ENCODE peak calls at places on chromosomes 6 and 20, in eight cellular contexts. One of them, this sample, is unnamed. For H3K4me1, the result is how much of the 10 kb centered on the place peaks cover.

GRCh38 chr6:26045939-26046368 is 41.3 kb upstream of the HFE start:
- DNase-seq in neural progenitor cell: no peak
- DNase-seq in GM23248: no peak
- DNase-seq in IMR-90: no peak
- DNase-seq in HCT116: no peak
- DNase-seq in adipocyte: no peak
- DNase-seq in mesendoderm: no peak
- DNase-seq in SK-N-SH: no peak
- DNase-seq in this sample: peak

GRCh38 chr20:58642465-58642864 is 8.6 kb upstream of the STX16 start:
- DNase-seq in neural progenitor cell: no peak
- DNase-seq in GM23248: no peak
- DNase-seq in IMR-90: no peak
- DNase-seq in HCT116: no peak
- DNase-seq in adipocyte: no peak
- DNase-seq in mesendoderm: no peak
- DNase-seq in SK-N-SH: no peak
- DNase-seq in this sample: no peak

GRCh38 chr6:32952817-32953739 is at the start of gene HLA-DMA:
- DNase-seq in neural progenitor cell: peak
- DNase-seq in GM23248: peak
- DNase-seq in IMR-90: peak
- DNase-seq in HCT116: peak
- DNase-seq in adipocyte: peak
- DNase-seq in mesendoderm: peak
- DNase-seq in SK-N-SH: peak
- DNase-seq in this sample: peak

GRCh38 chr20:33084722-33085121 is 5.3 kb downstream of the BPIFB4 start:
- DNase-seq in neural progenitor cell: no peak
- DNase-seq in GM23248: no peak
- DNase-seq in IMR-90: no peak
- DNase-seq in HCT116: no peak
- DNase-seq in adipocyte: no peak
- DNase-seq in mesendoderm: no peak
- DNase-seq in SK-N-SH: no peak
- DNase-seq in this sample: no peak

GRCh38 chr20:48284837-48285236 is 499.6 kb upstream of the SULF2 start:
- DNase-seq in neural progenitor cell: no peak
- DNase-seq in GM23248: peak
- DNase-seq in IMR-90: peak
- DNase-seq in HCT116: no peak
- DNase-seq in adipocyte: no peak
- DNase-seq in mesendoderm: peak
- DNase-seq in SK-N-SH: no peak
- DNase-seq in this sample: peak

GRCh38 chr6:107554918-107555317 is 65.0 kb downstream of the SOBP start:
- DNase-seq in neural progenitor cell: no peak
- DNase-seq in GM23248: no peak
- DNase-seq in IMR-90: no peak
- DNase-seq in HCT116: no peak
- DNase-seq in adipocyte: no peak
- DNase-seq in mesendoderm: no peak
- DNase-seq in SK-N-SH: no peak
- DNase-seq in this sample: no peak

GRCh38 chr6:5679696-5680494 is 326.8 kb downstream of the NRN1 start:
- DNase-seq in neural progenitor cell: no peak
- DNase-seq in GM23248: no peak
- DNase-seq in IMR-90: no peak
- DNase-seq in HCT116: no peak
- DNase-seq in adipocyte: no peak
- DNase-seq in mesendoderm: no peak
- DNase-seq in SK-N-SH: no peak
- DNase-seq in this sample: no peak

GRCh38 chr6:44192428-44193041 is 24.2 kb upstream of the MYMX start:
- DNase-seq in neural progenitor cell: peak
- DNase-seq in GM23248: no peak
- DNase-seq in IMR-90: no peak
- DNase-seq in HCT116: no peak
- DNase-seq in adipocyte: no peak
- DNase-seq in mesendoderm: peak
- DNase-seq in SK-N-SH: no peak
- DNase-seq in this sample: no peak

GRCh38 chr6:97958143-97958542 is 675.1 kb upstream of the MMS22L start:
- DNase-seq in neural progenitor cell: peak
- DNase-seq in GM23248: peak
- DNase-seq in IMR-90: no peak
- DNase-seq in HCT116: no peak
- DNase-seq in adipocyte: no peak
- DNase-seq in mesendoderm: peak
- DNase-seq in SK-N-SH: no peak
- DNase-seq in this sample: peak

GRCh38 chr6:125114248-125114858 is 39.2 kb upstream of the TPD52L1 start:
- DNase-seq in neural progenitor cell: peak
- DNase-seq in GM23248: peak
- DNase-seq in IMR-90: peak
- DNase-seq in HCT116: peak
- DNase-seq in adipocyte: peak
- DNase-seq in mesendoderm: peak
- DNase-seq in SK-N-SH: peak
- DNase-seq in this sample: peak

GRCh38 chr6:90180526-90180925 is 116.1 kb downstream of the BACH2 start:
- DNase-seq in neural progenitor cell: no peak
- DNase-seq in GM23248: no peak
- DNase-seq in IMR-90: no peak
- DNase-seq in HCT116: no peak
- DNase-seq in adipocyte: no peak
- DNase-seq in mesendoderm: no peak
- DNase-seq in SK-N-SH: no peak
- DNase-seq in this sample: no peak

GRCh38 chr6:170024940-170025339 is 265.9 kb downstream of the DLL1 start:
- DNase-seq in neural progenitor cell: no peak
- DNase-seq in GM23248: peak
- DNase-seq in IMR-90: peak
- DNase-seq in HCT116: no peak
- DNase-seq in adipocyte: peak
- DNase-seq in mesendoderm: no peak
- DNase-seq in SK-N-SH: peak
- DNase-seq in this sample: peak

GRCh38 chr6:170445984-170446383 is 107.1 kb downstream of the PSMB1 start:
- DNase-seq in neural progenitor cell: no peak
- DNase-seq in GM23248: no peak
- DNase-seq in IMR-90: no peak
- DNase-seq in HCT116: no peak
- DNase-seq in adipocyte: no peak
- DNase-seq in mesendoderm: no peak
- DNase-seq in SK-N-SH: no peak
- DNase-seq in this sample: no peak

GRCh38 chr6:53982361-53983050 is 128.7 kb upstream of the MLIP start:
- DNase-seq in neural progenitor cell: no peak
- DNase-seq in GM23248: peak
- DNase-seq in IMR-90: peak
- DNase-seq in HCT116: no peak
- DNase-seq in adipocyte: no peak
- DNase-seq in mesendoderm: peak
- DNase-seq in SK-N-SH: no peak
- DNase-seq in this sample: peak

GRCh38 chr6:159692303-159693127 is 526 bp downstream of the SOD2 start:
- DNase-seq in neural progenitor cell: peak
- DNase-seq in GM23248: peak
- DNase-seq in IMR-90: peak
- DNase-seq in HCT116: no peak
- DNase-seq in adipocyte: peak
- DNase-seq in mesendoderm: peak
- DNase-seq in SK-N-SH: peak
- DNase-seq in this sample: peak

GRCh38 chr6:144659202-144659731 is 374.1 kb downstream of the UTRN start:
- DNase-seq in neural progenitor cell: peak
- DNase-seq in GM23248: peak
- DNase-seq in IMR-90: peak
- DNase-seq in HCT116: no peak
- DNase-seq in adipocyte: peak
- DNase-seq in mesendoderm: peak
- DNase-seq in SK-N-SH: peak
- DNase-seq in this sample: no peak

GRCh38 chr6:36962874-36963273 is 8.3 kb downstream of the PI16 start:
- DNase-seq in neural progenitor cell: peak
- DNase-seq in GM23248: peak
- DNase-seq in IMR-90: peak
- DNase-seq in HCT116: no peak
- DNase-seq in adipocyte: peak
- DNase-seq in mesendoderm: peak
- DNase-seq in SK-N-SH: no peak
- DNase-seq in this sample: no peak

GRCh38 chr20:32839982-32840285 is 18.8 kb upstream of the EFCAB8 start:
- DNase-seq in neural progenitor cell: no peak
- DNase-seq in GM23248: no peak
- DNase-seq in IMR-90: no peak
- DNase-seq in HCT116: no peak
- DNase-seq in adipocyte: no peak
- DNase-seq in mesendoderm: no peak
- DNase-seq in SK-N-SH: no peak
- DNase-seq in this sample: no peak

GRCh38 chr6:70956451-70957283 is at the start of gene B3GAT2:
- DNase-seq in neural progenitor cell: peak
- DNase-seq in GM23248: peak
- DNase-seq in IMR-90: peak
- DNase-seq in HCT116: no peak
- DNase-seq in adipocyte: peak
- DNase-seq in mesendoderm: peak
- DNase-seq in SK-N-SH: peak
- DNase-seq in this sample: peak

GRCh38 chr6:113873043-113873667 is 16.0 kb downstream of the MARCKS start:
- DNase-seq in neural progenitor cell: no peak
- DNase-seq in GM23248: no peak
- DNase-seq in IMR-90: no peak
- DNase-seq in HCT116: no peak
- DNase-seq in adipocyte: no peak
- DNase-seq in mesendoderm: no peak
- DNase-seq in SK-N-SH: no peak
- DNase-seq in this sample: no peak
- H3K9ac ChIP-seq in neural progenitor cell: no peak
- H3K9ac ChIP-seq in GM23248: no peak
- H3K9ac ChIP-seq in IMR-90: no peak
- H3K9ac ChIP-seq in HCT116: no peak
- H3K9ac ChIP-seq in adipocyte: no peak
- H3K9ac ChIP-seq in mesendoderm: no peak
- H3K9ac ChIP-seq in SK-N-SH: no peak
- H3K9ac ChIP-seq in this sample: no peak

GRCh38 chr6:135113855-135114254 is 59.2 kb upstream of the HBS1L start:
- DNase-seq in neural progenitor cell: no peak
- DNase-seq in GM23248: no peak
- DNase-seq in IMR-90: no peak
- DNase-seq in HCT116: no peak
- DNase-seq in adipocyte: no peak
- DNase-seq in mesendoderm: no peak
- DNase-seq in SK-N-SH: no peak
- DNase-seq in this sample: no peak
- H3K4me1 ChIP-seq in neural progenitor cell: under half
- H3K4me1 ChIP-seq in GM23248: under half
- H3K4me1 ChIP-seq in IMR-90: under half
- H3K4me1 ChIP-seq in HCT116: under half
- H3K4me1 ChIP-seq in adipocyte: under half
- H3K4me1 ChIP-seq in mesendoderm: under half
- H3K4me1 ChIP-seq in SK-N-SH: under half
- H3K4me1 ChIP-seq in this sample: under half

DNA sequence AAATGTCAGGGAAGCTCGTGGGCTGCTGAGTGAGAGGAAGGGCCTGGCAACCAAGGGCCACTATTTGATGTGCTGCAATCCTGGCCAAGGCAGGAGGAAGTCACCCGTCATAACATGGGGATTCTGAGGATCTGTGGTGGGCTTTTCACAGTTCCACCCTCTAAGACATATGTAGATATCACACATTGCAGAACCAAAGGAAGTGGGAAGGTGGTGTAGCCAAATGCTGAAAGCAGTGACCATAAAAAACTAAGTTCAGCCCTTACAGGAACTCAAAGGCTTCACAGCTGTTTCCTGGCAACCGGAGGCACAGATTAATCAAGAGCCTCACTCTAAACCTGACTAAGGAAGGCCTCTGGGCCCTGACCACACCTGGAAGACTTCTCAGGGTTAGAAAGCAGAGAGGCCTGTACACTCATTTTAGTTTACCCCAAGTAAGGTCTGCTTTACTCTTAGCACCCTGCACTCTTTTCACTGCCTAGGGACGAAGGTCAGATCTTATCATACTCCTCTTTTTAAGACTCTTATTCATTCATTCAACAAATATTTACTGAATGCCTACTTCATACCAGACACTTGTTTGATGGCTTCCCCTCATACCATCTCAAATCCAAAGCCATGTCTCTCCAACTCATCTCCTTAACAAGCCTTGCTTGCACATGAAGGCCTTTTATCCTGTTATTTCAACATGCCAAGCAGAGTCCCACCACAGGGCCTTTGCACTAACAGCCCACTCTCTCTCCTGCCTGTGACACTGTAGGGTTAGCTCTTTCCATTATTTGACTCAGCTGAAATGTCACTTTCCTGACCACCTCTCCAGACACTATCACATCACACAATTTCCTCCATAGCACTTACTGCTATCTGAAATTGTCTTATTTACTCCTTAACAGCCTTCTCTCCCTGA is 2.6 kb downstream of the UBE2V1 start:
- DNase-seq in neural progenitor cell: no peak
- DNase-seq in GM23248: peak
- DNase-seq in IMR-90: no peak
- DNase-seq in HCT116: no peak
- DNase-seq in adipocyte: peak
- DNase-seq in mesendoderm: peak
- DNase-seq in SK-N-SH: no peak
- DNase-seq in this sample: peak
- H3K9ac ChIP-seq in neural progenitor cell: peak
- H3K9ac ChIP-seq in GM23248: peak
- H3K9ac ChIP-seq in IMR-90: no peak
- H3K9ac ChIP-seq in HCT116: peak
- H3K9ac ChIP-seq in adipocyte: peak
- H3K9ac ChIP-seq in mesendoderm: peak
- H3K9ac ChIP-seq in SK-N-SH: peak
- H3K9ac ChIP-seq in this sample: peak

GRCh38 chr6:11132191-11132590 is 20.7 kb upstream of the ERVFRD-1 start:
- DNase-seq in neural progenitor cell: no peak
- DNase-seq in GM23248: peak
- DNase-seq in IMR-90: no peak
- DNase-seq in HCT116: no peak
- DNase-seq in adipocyte: peak
- DNase-seq in mesendoderm: no peak
- DNase-seq in SK-N-SH: no peak
- DNase-seq in this sample: no peak
- H3K4me1 ChIP-seq in neural progenitor cell: under half
- H3K4me1 ChIP-seq in GM23248: under half
- H3K4me1 ChIP-seq in IMR-90: under half
- H3K4me1 ChIP-seq in HCT116: under half
- H3K4me1 ChIP-seq in adipocyte: under half
- H3K4me1 ChIP-seq in mesendoderm: under half
- H3K4me1 ChIP-seq in SK-N-SH: under half
- H3K4me1 ChIP-seq in this sample: under half

This sample was measured in mammary epithelial cell.